ENCODE peak calls at places on chromosomes 12 and 14, in four cellular contexts. O, D, Z and K are unnamed samples.

GRCh38 chr14:33475623-33476022 is 475.3 kb downstream of the EGLN3 start:
- DNase-seq in O (no peak), D (peak; percentile 76), Z (peak; percentile 58), K (peak; percentile 27)

GRCh38 chr12:95624544-95624943 is 73.3 kb upstream of the USP44 start:
- DNase-seq in O (no peak), D (no peak), Z (peak; percentile 28), K (peak; percentile 37)

GRCh38 chr12:75969768-75970167 is 61.8 kb downstream of the PHLDA1 start:
- DNase-seq in O (no peak), D (no peak), Z (no peak), K (no peak)

GRCh38 chr14:85342858-85343607 is 186.9 kb upstream of the FLRT2 start:
- DNase-seq in O (no peak), D (no peak), Z (no peak), K (no peak)

GRCh38 chr14:84937449-84937848 is 592.5 kb upstream of the FLRT2 start:
- DNase-seq in O (no peak), D (no peak), Z (no peak), K (no peak)

GRCh38 chr12:25184132-25184531 is 10.8 kb downstream of the DNAI7 start:
- DNase-seq in O (no peak), D (no peak), Z (no peak), K (no peak)

GRCh38 chr14:64755661-64756265 is 51.5 kb downstream of the PLEKHG3 start:
- DNase-seq in O (peak; percentile 31), D (no peak), Z (no peak), K (no peak)

GRCh38 chr14:100246136-100246535 is 7.2 kb downstream of the YY1 start:
- DNase-seq in O (peak; percentile 23), D (no peak), Z (no peak), K (no peak)

GRCh38 chr12:22543246-22544037 is 900 bp downstream of the C2CD5 start:
- DNase-seq in O (peak; percentile 46), D (peak; percentile 53), Z (peak; percentile 27), K (peak; percentile 50)

GRCh38 chr14:59028476-59029202 is 159.8 kb upstream of the DAAM1 start:
- DNase-seq in O (peak; percentile 24), D (peak; percentile 62), Z (peak; percentile 39), K (peak; percentile 37)

GRCh38 chr12:45637706-45638105 is 91.8 kb upstream of the ARID2 start:
- DNase-seq in O (no peak), D (no peak), Z (no peak), K (no peak)

GRCh38 chr14:33682746-33683145 is 268.1 kb downstream of the EGLN3 start:
- DNase-seq in O (no peak), D (no peak), Z (no peak), K (no peak)

GRCh38 chr12:19434538-19434937 is 4.8 kb upstream of the AEBP2 start:
- DNase-seq in O (no peak), D (no peak), Z (no peak), K (no peak)

GRCh38 chr14:47277703-47278102 is 397.7 kb downstream of the MDGA2 start:
- DNase-seq in O (no peak), D (no peak), Z (no peak), K (no peak)

GRCh38 chr12:9049520-9050133 is 60.3 kb downstream of the KLRG1 start:
- DNase-seq in O (peak; percentile 22), D (no peak), Z (peak; percentile 46), K (peak; percentile 34)

GRCh38 chr12:67562513-67563287 is 85.8 kb upstream of the DYRK2 start:
- DNase-seq in O (no peak), D (no peak), Z (no peak), K (no peak)

GRCh38 chr14:92415969-92416368 is 93.0 kb downstream of the SLC24A4 start:
- DNase-seq in O (no peak), D (no peak), Z (no peak), K (no peak)

GRCh38 chr14:81169711-81170103 is 51.1 kb downstream of the GTF2A1 start:
- DNase-seq in O (no peak), D (no peak), Z (no peak), K (no peak)

GRCh38 chr12:15522574-15523187 is 200.4 kb downstream of the PTPRO start:
- DNase-seq in O (no peak), D (no peak), Z (peak; percentile 38), K (peak; percentile 54)

GRCh38 chr12:15525414-15525813 is 203.1 kb downstream of the PTPRO start:
- DNase-seq in O (no peak), D (no peak), Z (no peak), K (no peak)

GRCh38 chr12:15528666-15529065 is 206.4 kb downstream of the PTPRO start:
- DNase-seq in O (no peak), D (no peak), Z (no peak), K (no peak)

GRCh38 chr12:15527201-15527782 is 205.0 kb downstream of the PTPRO start:
- DNase-seq in O (no peak), D (peak; percentile 48), Z (peak; percentile 28), K (peak; percentile 66)

GRCh38 chr12:15526033-15526432 is 203.7 kb downstream of the PTPRO start:
- DNase-seq in O (no peak), D (no peak), Z (no peak), K (no peak)
- TF ChIP-seq HDAC2 in O (no peak), D (no peak), Z (no peak), K (no peak)

GRCh38 chr12:131834798-131835615 is 6.8 kb downstream of the MMP17 start:
- DNase-seq in O (no peak), D (peak; percentile 40), Z (no peak), K (no peak)

GRCh38 chr12:131835616-131836171 is 7.5 kb downstream of the MMP17 start:
- DNase-seq in O (no peak), D (no peak), Z (no peak), K (no peak)

GRCh38 chr12:131832393-131833231 is 4.4 kb downstream of the MMP17 start:
- DNase-seq in O (no peak), D (no peak), Z (no peak), K (peak; percentile 84)

GRCh38 chr12:131833288-131833895 is 5.2 kb downstream of the MMP17 start:
- DNase-seq in O (no peak), D (no peak), Z (no peak), K (no peak)

DNA sequence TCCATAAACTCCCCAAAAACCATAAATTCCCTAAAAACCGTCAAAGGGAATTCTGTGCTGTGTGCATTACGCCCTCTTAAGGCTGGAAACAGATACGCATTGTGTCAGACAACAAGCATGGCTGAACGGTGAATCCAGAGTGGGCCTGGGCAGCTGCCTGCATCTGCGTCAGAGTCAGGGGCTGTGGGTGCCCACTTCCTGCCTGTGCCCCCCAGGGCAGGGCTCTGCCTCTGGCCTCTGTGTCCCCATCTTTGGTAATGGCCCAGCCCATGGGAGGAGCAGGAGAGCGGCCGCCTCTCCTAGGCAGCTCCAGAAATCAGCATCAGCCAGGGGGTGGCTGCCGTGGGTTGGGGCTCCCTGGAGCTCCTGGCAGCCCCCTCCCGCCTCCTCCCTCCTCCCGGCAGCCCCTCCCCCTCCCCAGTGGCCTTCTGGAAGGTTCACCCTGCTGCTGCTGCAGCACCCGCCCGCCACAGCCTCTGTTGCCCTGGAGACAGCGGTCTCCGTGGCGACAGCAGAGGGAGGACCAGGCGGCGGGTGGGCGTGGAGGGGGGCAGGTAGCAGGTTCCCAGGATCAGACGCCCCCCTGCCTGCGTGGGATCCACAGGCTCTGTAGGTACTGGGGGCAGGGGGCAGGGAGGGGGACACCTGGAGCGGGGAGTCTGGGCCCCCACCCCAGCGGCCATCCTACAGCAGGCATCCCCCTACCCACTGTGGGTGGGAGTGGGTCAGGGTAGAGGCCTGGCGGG is 5.9 kb downstream of the MMP17 start:
- DNase-seq in O (no peak), D (peak; percentile 49), Z (no peak), K (no peak)
- TF ChIP-seq MAFK in O (no peak), D (no peak), Z (no peak), K (no peak)

DNA sequence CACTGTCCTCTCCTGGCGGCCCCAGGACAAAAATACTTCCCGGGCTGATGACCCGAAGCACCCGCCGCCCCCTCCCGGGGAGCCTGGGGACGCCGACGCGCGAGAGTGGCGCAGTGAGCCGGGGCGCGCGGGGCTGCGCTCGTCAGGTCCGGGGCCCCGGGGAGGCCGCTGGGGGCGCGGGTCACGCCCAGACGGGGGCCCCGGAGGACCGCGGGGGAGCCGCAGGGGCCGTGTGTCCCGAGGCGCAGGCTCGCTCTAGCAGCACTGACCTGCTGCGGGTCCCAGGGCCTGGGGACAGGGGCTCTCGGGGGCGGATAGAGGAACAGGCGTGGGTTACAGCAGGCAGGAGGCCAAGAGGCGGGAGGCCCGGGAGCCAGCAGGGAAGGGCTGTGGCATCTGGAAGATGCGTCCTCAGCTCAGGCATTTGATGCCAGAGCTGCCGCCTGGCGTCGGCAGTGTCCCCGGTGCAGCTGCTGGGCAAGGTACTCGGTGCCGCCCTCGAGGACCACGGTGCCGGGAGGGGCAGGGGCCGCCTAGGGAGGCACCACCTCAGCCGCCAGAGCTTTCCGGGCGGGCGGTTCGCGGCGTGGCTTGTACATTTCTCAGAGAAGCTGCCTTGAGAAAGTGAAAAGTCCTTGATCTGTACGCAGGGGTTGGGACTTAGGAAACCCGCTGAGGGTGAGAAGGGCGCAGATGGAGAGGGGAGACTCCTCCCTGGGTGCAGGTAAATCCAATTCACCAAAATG is 1.2 kb downstream of the WNT5B start:
- DNase-seq in O (no peak), D (peak; percentile 68), Z (no peak), K (peak; percentile 58)
- TF ChIP-seq CEBPB in O (no peak), D (no peak), Z (no peak), K (no peak)

GRCh38 chr12:128474916-128475315 is 207.9 kb downstream of the TMEM132C start:
- DNase-seq in O (no peak), D (no peak), Z (no peak), K (no peak)

GRCh38 chr12:128467882-128468281 is 200.9 kb downstream of the TMEM132C start:
- DNase-seq in O (no peak), D (no peak), Z (no peak), K (no peak)

GRCh38 chr12:128471491-128471890 is 204.5 kb downstream of the TMEM132C start:
- DNase-seq in O (no peak), D (no peak), Z (no peak), K (no peak)
- TF ChIP-seq HDAC2 in O (no peak), D (no peak), Z (no peak), K (no peak)

DNA sequence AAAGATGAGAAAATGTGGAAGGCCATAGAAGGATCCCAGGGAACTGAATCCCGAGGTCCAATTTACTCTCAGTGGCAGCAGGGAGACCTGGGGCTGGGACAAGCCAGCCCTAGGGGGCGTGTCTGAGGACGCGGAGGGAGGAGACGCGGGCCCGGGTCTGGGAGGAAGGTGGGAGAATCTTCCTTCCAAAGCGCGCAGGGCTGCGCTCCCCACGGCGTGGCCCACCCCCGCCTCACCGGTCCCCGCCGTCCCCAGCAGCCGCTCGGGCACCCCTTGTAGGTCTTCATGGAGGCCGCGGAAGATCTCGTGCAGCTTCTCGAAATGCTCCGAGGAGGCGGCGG is 323 bp downstream of the VTI1B start:
- DNase-seq in O (peak; percentile 67), D (peak; percentile 85), Z (peak; percentile 62), K (peak; percentile 80)
- TF ChIP-seq MAFK in O (no peak), D (no peak), Z (no peak), K (no peak)

DNA sequence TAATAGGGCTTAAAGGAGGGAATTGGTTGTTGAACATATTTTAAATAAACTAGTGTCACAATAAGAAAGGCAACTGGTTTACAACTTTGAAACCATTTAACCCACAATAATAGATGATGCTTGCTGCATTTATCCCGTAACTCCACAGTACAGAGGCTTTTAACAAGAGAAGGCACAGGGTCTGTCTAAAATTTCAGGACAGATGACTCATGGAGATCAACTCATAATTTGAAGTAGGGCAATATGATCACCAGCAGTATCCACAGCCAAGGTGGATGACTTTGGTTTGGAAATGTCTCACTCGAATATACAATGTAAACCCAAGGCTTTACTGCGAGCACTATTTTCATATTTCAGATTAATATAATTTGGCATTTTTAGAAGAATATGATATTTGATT is 340.2 kb downstream of the LRIG3 start:
- DNase-seq in O (no peak), D (no peak), Z (no peak), K (no peak)
- TF ChIP-seq CEBPB in O (no peak), D (no peak), Z (no peak), K (no peak)

GRCh38 chr12:16607895-16608294 is 1.9 kb upstream of the LMO3 start:
- DNase-seq in O (no peak), D (no peak), Z (no peak), K (no peak)
- TF ChIP-seq HDAC2 in O (no peak), D (no peak), Z (no peak), K (no peak)